ENCODE peak calls at places on chromosome 7, in seven cellular contexts. D is lower lobe of right lung; K is ACHN; A is left colon; U is CD4-positive, CD25-positive, alpha-beta regulatory T cell; H is activated CD4-positive, CD25-positive, alpha-beta regulatory T cell; O is COR-L47. X is an unnamed sample.
A peak's percentile ranks its signal among the peaks of the same experiment; 100 is the strongest.

GRCh38 chr7:101557421-101557820 is 71.7 kb downstream of the MYL10 start:
- DNase-seq in U (no peak), H (no peak), O (no peak), D (no peak), A (no peak), K (no peak), X (no peak)

GRCh38 chr7:98771519-98772241 is 98.1 kb downstream of the TMEM130 start:
- DNase-seq in D (no peak), H (no peak), A (peak; percentile 43), O (no peak), U (no peak), K (no peak), X (no peak)

GRCh38 chr7:158865462-158865922 is 9.1 kb downstream of the DYNC2I1 start:
- DNase-seq in K (no peak), H (no peak), D (no peak), U (no peak), A (peak; percentile 49), O (no peak), X (no peak)

GRCh38 chr7:66847879-66848810 is 72.9 kb upstream of the TMEM248 start:
- DNase-seq in H (no peak), O (no peak), K (no peak), A (no peak), D (no peak), U (no peak), X (no peak)

GRCh38 chr7:101418694-101419093 is 56.0 kb downstream of the COL26A1 start:
- DNase-seq in U (no peak), H (no peak), D (no peak), O (no peak), A (no peak), K (no peak), X (no peak)

GRCh38 chr7:155420116-155420515 is 37.8 kb upstream of the EN2 start:
- DNase-seq in U (no peak), K (no peak), O (no peak), D (no peak), H (no peak), A (no peak), X (no peak)

GRCh38 chr7:15555385-15555859 is 6.4 kb downstream of the AGMO start:
- DNase-seq in D (no peak), A (no peak), K (peak; percentile 49), H (no peak), U (no peak), O (peak; percentile 31), X (no peak)

GRCh38 chr7:115618676-115619075 is 411.9 kb downstream of the TFEC start:
- DNase-seq in H (no peak), K (no peak), O (no peak), A (no peak), U (no peak), D (no peak), X (no peak)

GRCh38 chr7:69395072-69395714 is 203.1 kb upstream of the AUTS2 start:
- DNase-seq in O (no peak), K (peak; percentile 42), H (no peak), D (no peak), A (no peak), U (no peak), X (no peak)

GRCh38 chr7:83514977-83515376 is 134.0 kb downstream of the SEMA3E start:
- DNase-seq in O (no peak), K (peak; percentile 23), H (no peak), U (no peak), D (no peak), A (no peak), X (no peak)

GRCh38 chr7:74002474-74003017 is 25.4 kb upstream of the ELN start:
- DNase-seq in K (peak; percentile 81), A (peak; percentile 42), D (peak; percentile 73), U (peak; percentile 29), O (no peak), H (no peak), X (no peak)